ENCODE peak calls at places on chromosomes 1 and 21, in four cellular contexts. U, D, R and Y are unnamed samples.

GRCh38 chr21:28834335-28835238 is 158.1 kb downstream of the LTN1 start:
- DNase-seq in D (no peak), U (no peak), R (no peak), Y (peak)

GRCh38 chr1:198595765-198596164 is 43.1 kb upstream of the PTPRC start:
- DNase-seq in U (no peak), R (no peak), D (no peak), Y (no peak)

GRCh38 chr1:94096797-94097549 is 24.0 kb downstream of the ABCA4 start:
- DNase-seq in R (no peak), U (peak), D (no peak), Y (no peak)

GRCh38 chr1:21302747-21303715 is 12.8 kb upstream of the ECE1 start:
- DNase-seq in U (peak), R (no peak), D (no peak), Y (no peak)

GRCh38 chr1:42639116-42639515 is 19.1 kb upstream of the PPIH start:
- DNase-seq in U (peak), R (no peak), D (no peak), Y (no peak)

GRCh38 chr1:78080767-78081166 is 35.0 kb downstream of the GIPC2 start:
- DNase-seq in R (no peak), U (no peak), D (no peak), Y (no peak)

GRCh38 chr1:62800274-62800673 is 16.3 kb downstream of the ATG4C start:
- DNase-seq in D (no peak), R (no peak), U (no peak), Y (no peak)

GRCh38 chr21:37430184-37430821 is 63.7 kb downstream of the DYRK1A start:
- DNase-seq in R (no peak), U (no peak), D (no peak), Y (no peak)

GRCh38 chr1:207798847-207799246 is 47.0 kb downstream of the CD46 start:
- DNase-seq in D (no peak), U (peak), R (no peak), Y (no peak)

GRCh38 chr1:108560430-108561144 is 687 bp downstream of the EEIG2 start:
- DNase-seq in D (peak), U (peak), R (peak), Y (peak)

GRCh38 chr1:81410351-81410750 is 390.4 kb upstream of the ADGRL2 start:
- DNase-seq in R (no peak), U (no peak), D (no peak), Y (peak)

GRCh38 chr1:94720091-94720793 is 99.9 kb upstream of the SLC44A3 start:
- DNase-seq in R (no peak), D (no peak), U (no peak), Y (no peak)

GRCh38 chr1:61639218-61639617 is 85.7 kb downstream of the TM2D1 start:
- DNase-seq in R (no peak), D (no peak), U (no peak), Y (no peak)

DNA sequence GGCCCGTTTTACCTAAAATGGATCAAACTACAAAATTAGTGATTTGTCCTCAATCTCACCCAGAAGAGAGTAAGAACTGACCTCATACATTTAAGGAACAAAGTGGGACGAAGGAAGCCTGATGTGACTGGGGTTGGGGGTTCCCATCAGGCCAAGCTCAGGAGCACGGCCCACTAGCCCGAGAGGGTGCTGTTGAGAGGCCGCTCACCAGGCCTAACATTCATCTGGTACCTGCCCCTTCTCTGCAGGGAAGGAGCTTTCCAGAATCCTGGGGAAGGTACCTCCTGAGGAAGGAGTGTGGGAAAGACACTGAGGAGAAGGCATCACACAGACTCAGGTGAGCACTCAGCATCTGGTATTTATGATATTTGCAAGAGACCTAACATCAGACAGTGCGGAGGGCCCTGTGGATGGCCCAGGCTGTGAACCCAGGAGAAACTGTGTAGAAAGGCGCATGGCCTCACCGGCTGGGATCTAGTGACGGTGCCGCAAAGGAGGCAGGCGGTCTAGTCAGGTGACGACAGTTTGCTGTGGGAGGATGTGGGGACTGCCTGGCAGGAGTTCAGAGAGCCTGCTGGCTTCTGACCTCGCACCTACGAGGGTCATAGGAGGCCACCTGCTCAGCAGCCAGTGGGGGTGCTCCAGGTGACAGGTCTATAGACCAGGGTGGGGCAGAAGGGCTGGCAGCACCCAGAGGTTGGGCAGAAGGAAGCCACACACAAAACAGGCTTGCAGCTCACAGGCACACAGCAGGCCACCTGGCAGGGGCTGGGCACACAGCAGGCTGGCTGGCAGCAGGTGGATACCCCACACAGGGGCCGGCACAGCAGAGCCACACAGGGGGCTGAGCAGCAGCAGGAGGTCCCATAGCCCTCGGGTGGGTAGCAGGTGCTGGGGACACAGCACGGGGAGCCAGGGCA is 543 bp downstream of the KRTAP12-4 start:
- DNase-seq in R (no peak), D (no peak), U (no peak), Y (no peak)
- H3K56ac ChIP-seq in R (no peak), D (no peak), U (no peak), Y (no peak)

GRCh38 chr1:212188599-212189351 is 96.4 kb upstream of the PPP2R5A start:
- DNase-seq in D (no peak), R (no peak), U (no peak), Y (no peak)
- H3K56ac ChIP-seq in D (no peak), R (no peak), U (no peak), Y (no peak)

GRCh38 chr1:247895163-247895637 is at the start of gene OR2W3:
- DNase-seq in R (no peak), D (no peak), U (no peak), Y (no peak)
- H3K56ac ChIP-seq in R (no peak), D (no peak), U (no peak), Y (no peak)

GRCh38 chr1:226949401-226949800 is 9.3 kb downstream of the COQ8A start:
- DNase-seq in U (no peak), R (no peak), D (no peak), Y (no peak)
- H3K56ac ChIP-seq in U (no peak), R (no peak), D (no peak), Y (no peak)

DNA sequence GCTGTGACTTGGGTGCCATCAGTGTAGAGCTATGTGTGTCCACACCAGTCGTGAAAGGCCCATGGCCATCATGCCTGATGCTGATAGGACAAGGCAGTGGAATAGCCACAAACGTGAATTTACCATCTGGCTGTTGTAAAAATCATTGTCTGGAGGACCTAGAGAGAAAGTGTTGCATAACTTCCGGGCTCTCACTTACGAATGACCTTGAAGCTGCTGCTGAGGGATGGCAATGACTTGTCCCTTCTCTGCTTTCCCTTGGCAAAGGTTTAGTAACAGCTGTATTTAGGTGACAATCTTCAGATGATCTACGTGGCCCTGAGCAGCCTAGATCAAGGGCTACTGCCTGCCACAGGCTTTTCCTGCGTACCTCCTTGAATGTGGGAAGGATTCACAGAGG is 5.8 kb downstream of the ATP1B1 start:
- DNase-seq in D (no peak), R (no peak), U (peak), Y (no peak)
- H3K56ac ChIP-seq in D (no peak), R (no peak), U (no peak), Y (peak)

GRCh38 chr1:163414778-163415177 is 93.0 kb downstream of the NUF2 start:
- DNase-seq in U (no peak), R (no peak), D (no peak), Y (no peak)
- H3K56ac ChIP-seq in U (no peak), R (no peak), D (no peak), Y (no peak)

GRCh38 chr1:244758700-244759099 is 76.8 kb upstream of the COX20 start:
- DNase-seq in R (no peak), U (no peak), D (no peak), Y (peak)
- H3K56ac ChIP-seq in R (no peak), U (no peak), D (no peak), Y (no peak)